ENCODE peak calls at places on chromosome 4, in four cellular contexts. D is A549, K is right lobe of liver, F is IMR-90. Y is an unnamed sample.

GRCh38 chr4:129387666-129388065 is 291.7 kb downstream of the C4orf33 start:
- DNase-seq in D (no peak), K (no peak), F (no peak), Y (no peak)

GRCh38 chr4:154719087-154719486 is 24.7 kb upstream of the LRAT start:
- DNase-seq in D (no peak), K (no peak), F (no peak), Y (no peak)

GRCh38 chr4:21656832-21657231 is 291.7 kb downstream of the KCNIP4 start:
- DNase-seq in D (no peak), K (no peak), F (no peak), Y (no peak)

GRCh38 chr4:32689520-32689919 is 1969.4 kb downstream of the PCDH7 start:
- DNase-seq in D (peak), K (no peak), F (no peak), Y (no peak)

GRCh38 chr4:175127314-175127713 is 209.2 kb downstream of the ADAM29 start:
- DNase-seq in D (no peak), K (no peak), F (peak), Y (no peak)

GRCh38 chr4:175435437-175435836 is 376.6 kb downstream of the GPM6A start:
- DNase-seq in D (no peak), K (no peak), F (peak), Y (no peak)

GRCh38 chr4:116702949-116703348 is 382.4 kb downstream of the TRAM1L1 start:
- DNase-seq in D (no peak), K (no peak), F (no peak), Y (no peak)

GRCh38 chr4:132540797-132541196 is 608.3 kb upstream of the PCDH10 start:
- DNase-seq in D (no peak), K (no peak), F (no peak), Y (no peak)

GRCh38 chr4:109803924-109804571 is 2.2 kb upstream of the CFI start:
- DNase-seq in D (peak), K (no peak), F (peak), Y (no peak)

DNA sequence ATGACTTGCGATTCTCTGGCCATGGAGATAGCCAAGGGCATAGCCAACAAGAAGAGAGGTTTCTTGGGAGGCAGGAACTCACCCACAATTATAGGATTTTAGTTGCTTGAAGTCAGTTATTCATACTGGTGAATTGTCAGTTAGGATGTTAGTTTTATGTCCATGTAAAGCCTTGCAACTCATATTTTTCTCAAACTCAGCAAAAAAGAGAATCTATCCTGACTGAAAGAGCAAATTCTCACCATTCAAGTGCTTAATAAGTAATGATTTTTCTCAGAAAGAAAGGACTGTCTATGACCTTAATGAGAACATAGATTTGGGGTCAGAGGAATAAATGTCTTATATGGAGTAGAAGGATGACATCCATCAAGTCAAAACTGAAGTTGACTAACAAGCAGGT is 934.5 kb downstream of the STPG2 start:
- DNase-seq in D (no peak), K (no peak), F (no peak), Y (no peak)
- TF ChIP-seq POLR2A in D (no peak), K (no peak), F (no peak), Y (no peak)

DNA sequence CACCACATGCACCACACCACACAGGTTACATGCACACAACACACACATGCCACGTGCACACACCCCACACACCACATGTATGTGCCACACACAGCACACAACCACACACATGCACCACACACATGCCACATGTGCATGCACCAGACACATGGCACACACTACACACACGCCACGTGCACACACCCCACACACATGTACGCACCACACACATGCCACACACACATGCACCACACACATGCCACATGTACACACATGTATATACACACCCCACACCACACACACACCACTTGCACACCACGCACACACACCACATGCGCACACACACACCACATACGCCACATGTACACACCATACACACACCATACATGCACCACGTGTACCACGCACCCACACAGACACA is 19.6 kb upstream of the MSANTD1 start:
- DNase-seq in D (no peak), K (no peak), F (no peak), Y (no peak)
- TF ChIP-seq POLR2A in D (no peak), K (no peak), F (no peak), Y (no peak)

GRCh38 chr4:126028871-126029270 is 714.1 kb downstream of the FAT4 start:
- DNase-seq in D (no peak), K (no peak), F (peak), Y (no peak)
- TF ChIP-seq POLR2A in D (no peak), K (no peak), F (no peak), Y (no peak)

GRCh38 chr4:336893-337142 is 796 bp upstream of the ZNF141 start:
- DNase-seq in D (no peak), K (peak), F (no peak), Y (no peak)

GRCh38 chr4:336099-336892 is 1.3 kb upstream of the ZNF141 start:
- DNase-seq in D (no peak), K (peak), F (no peak), Y (no peak)

GRCh38 chr4:338759-339097 is 1.1 kb downstream of the ZNF141 start:
- DNase-seq in D (no peak), K (no peak), F (no peak), Y (no peak)

GRCh38 chr4:337143-337931 is at the start of gene ZNF141:
- DNase-seq in D (peak), K (peak), F (peak), Y (peak)

GRCh38 chr4:337932-338758 is 531 bp downstream of the ZNF141 start:
- DNase-seq in D (peak), K (peak), F (peak), Y (peak)
- TF ChIP-seq POLR2A in D (no peak), K (peak), F (peak), Y (no peak)

GRCh38 chr4:185532327-185532726 is 3.0 kb downstream of the PDLIM3 start:
- DNase-seq in D (no peak), K (no peak), F (no peak), Y (no peak)

GRCh38 chr4:185532795-185533324 is 2.4 kb downstream of the PDLIM3 start:
- DNase-seq in D (no peak), K (no peak), F (no peak), Y (no peak)

GRCh38 chr4:185534534-185534849 is 815 bp downstream of the PDLIM3 start:
- DNase-seq in D (no peak), K (no peak), F (no peak), Y (no peak)

GRCh38 chr4:185535818-185536729 is 767 bp upstream of the PDLIM3 start:
- DNase-seq in D (no peak), K (no peak), F (no peak), Y (no peak)

GRCh38 chr4:185534850-185535761 is at the start of gene PDLIM3:
- DNase-seq in D (peak), K (peak), F (peak), Y (peak)
- TF ChIP-seq POLR2A in D (no peak), K (peak), F (peak), Y (no peak)

DNA sequence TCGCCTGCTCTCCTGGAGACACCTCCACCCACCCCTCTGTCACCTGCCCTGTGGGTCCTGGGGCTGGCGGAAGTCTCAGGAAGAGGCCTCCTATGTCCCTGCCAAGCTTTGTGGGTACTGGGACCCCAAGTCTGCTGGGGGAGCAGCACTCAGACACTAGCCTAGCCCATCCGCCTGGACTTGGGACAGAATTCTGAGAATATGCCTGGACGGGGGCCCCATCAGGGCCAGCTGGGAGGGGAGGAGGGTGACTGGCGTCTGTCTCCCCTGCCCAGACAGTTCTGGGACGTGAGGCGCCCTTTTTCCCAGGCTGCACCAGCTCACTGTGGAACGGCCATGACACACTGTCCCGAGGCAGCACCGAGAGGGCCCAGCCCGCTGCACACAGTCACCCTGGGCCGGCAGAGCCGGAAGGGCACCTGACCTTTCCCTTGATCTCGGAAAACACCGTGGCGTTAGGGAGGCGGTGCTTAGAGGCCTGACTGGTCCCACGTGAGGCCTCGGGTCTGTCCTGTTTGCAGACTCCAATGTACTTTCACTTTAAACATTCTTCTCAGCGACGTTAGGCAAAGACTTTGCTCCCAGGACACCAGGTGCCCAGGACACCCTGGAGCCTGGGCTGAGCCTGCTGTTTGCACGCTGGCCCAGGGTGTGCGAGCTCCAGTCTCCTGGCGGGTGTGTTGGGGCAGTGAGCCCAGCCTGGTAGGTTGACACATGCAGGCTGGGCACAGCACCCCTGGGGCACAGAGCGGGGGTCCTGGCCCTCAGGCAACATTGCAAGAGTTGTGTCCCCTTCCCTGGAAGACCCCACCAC is 700 bp downstream of the SLC26A1 start:
- DNase-seq in D (peak), K (peak), F (peak), Y (peak)
- TF ChIP-seq POLR2A in D (no peak), K (peak), F (no peak), Y (no peak)

GRCh38 chr4:93879919-93880318 is 51.4 kb downstream of the ATOH1 start:
- DNase-seq in D (no peak), K (no peak), F (no peak), Y (no peak)

GRCh38 chr4:93878566-93878965 is 50.0 kb downstream of the ATOH1 start:
- DNase-seq in D (no peak), K (no peak), F (no peak), Y (no peak)

GRCh38 chr4:93870876-93871458 is 42.4 kb downstream of the ATOH1 start:
- DNase-seq in D (no peak), K (no peak), F (no peak), Y (no peak)

DNA sequence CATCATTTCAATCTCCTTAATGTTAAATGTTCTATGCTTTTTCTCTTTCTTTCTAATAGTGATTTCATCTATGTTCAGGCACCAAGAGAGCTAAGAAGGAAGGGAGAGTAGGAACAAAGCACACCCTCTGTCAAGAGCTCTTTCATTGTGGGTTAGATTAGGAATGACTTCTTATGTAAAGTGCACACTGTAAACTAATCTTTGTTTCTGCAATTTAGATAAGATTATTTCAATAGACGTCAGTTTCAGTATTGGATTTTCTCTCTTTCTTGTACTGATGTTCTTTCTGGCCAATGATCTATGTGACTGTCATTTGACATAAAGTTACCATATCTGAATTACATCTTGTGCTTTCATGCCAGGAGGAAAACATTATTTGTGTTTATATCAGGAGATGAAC is 48.2 kb downstream of the ATOH1 start:
- DNase-seq in D (no peak), K (no peak), F (no peak), Y (no peak)
- TF ChIP-seq POLR2A in D (no peak), K (no peak), F (no peak), Y (no peak)

DNA sequence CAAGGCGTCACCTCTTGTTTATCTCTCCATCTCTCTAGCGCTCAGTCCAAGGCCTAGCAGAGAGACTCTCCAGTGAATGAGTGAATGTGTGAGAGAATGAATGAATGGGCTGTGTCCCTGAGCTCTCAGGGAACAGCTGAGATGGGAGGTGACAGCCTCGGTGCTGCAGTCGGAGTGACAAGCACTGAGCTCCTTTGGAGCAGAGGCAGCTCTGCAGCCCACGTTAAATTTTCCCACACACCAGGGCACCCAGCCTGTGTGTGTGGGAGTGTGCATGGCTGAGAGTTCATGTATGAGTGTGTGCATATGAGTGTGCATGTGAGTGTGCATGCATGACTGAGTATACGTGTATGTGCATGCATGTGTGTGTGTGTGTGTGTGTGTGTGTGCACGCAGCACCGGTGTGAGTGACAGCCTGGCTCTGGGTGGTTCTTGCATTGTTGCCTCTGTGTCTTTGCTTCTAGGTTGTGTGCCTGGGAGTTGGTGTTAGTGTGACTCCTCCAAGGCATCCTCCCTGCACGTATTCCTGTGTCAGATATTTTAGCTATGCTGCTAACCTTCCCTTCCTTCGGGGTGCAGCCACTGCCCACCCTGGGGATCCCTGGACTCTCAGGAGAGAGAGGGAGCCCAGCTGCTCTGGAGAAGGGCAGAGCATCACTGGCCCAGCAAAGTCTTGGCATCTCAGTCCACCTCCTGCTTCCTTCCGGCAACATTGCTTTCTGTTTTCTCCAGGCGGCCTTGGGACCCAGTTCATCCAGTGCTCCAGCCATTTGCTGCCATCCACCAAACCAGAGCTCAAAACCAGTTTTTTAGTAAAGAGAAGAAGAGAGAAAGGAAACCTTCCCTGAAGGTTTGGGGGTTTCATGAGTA is 98.6 kb downstream of the PPP2R2C start:
- DNase-seq in D (no peak), K (peak), F (no peak), Y (no peak)
- TF ChIP-seq POLR2A in D (no peak), K (no peak), F (no peak), Y (no peak)